ENCODE peak calls at places on chromosomes 4 and X, in five cellular contexts. N is A549, E is astrocyte, A is PC-3, U is H9. X is an unnamed sample. For H3K9me3, the result is how much of the 10 kb centered on the place peaks cover.

GRCh38 chr4:168868044-168868855 is 141.8 kb downstream of the CBR4 start:
- DNase-seq in N (no peak), E (peak), A (peak), U (no peak), X (peak)

GRCh38 chrX:42714981-42715688 is 62.8 kb downstream of the PPP1R2C start:
- DNase-seq in N (peak), E (peak), A (peak), U (peak), X (no peak)

GRCh38 chr4:89363786-89364185 is 56.2 kb upstream of the GPRIN3 start:
- DNase-seq in N (no peak), E (no peak), A (no peak), U (peak), X (no peak)

GRCh38 chr4:110620352-110621327 is 2.2 kb downstream of the PITX2 start:
- DNase-seq in N (no peak), E (peak), A (peak), U (peak), X (peak)

GRCh38 chrX:15016051-15016450 is 142.8 kb downstream of the MOSPD2 start:
- DNase-seq in N (no peak), E (peak), A (no peak), U (no peak), X (no peak)

GRCh38 chr4:145619639-145619996 is 433 bp downstream of the MMAA start:
- DNase-seq in N (peak), E (peak), A (peak), U (no peak), X (peak)

GRCh38 chrX:63746715-63747114 is 38.3 kb downstream of the ARHGEF9 start:
- DNase-seq in N (no peak), E (no peak), A (no peak), U (no peak), X (no peak)

GRCh38 chr4:164716901-164717300 is 37.0 kb upstream of the SMIM31 start:
- DNase-seq in N (peak), E (no peak), A (no peak), U (peak), X (no peak)

GRCh38 chr4:30396772-30397475 is 323.2 kb upstream of the PCDH7 start:
- DNase-seq in N (no peak), E (peak), A (peak), U (no peak), X (no peak)

GRCh38 chr4:184117662-184118199 is 99.9 kb downstream of the ENPP6 start:
- DNase-seq in N (no peak), E (no peak), A (no peak), U (no peak), X (no peak)

GRCh38 chr4:81698536-81698935 is 226.8 kb upstream of the RASGEF1B start:
- DNase-seq in N (no peak), E (no peak), A (no peak), U (no peak), X (no peak)

GRCh38 chrX:135087867-135088266 is 32.5 kb downstream of the ETDB start:
- DNase-seq in N (no peak), E (no peak), A (no peak), U (no peak), X (peak)

GRCh38 chrX:111041018-111041462 is 55.0 kb upstream of the PAK3 start:
- DNase-seq in N (peak), E (peak), A (peak), U (no peak), X (peak)

GRCh38 chrX:23513121-23513520 is 154.2 kb upstream of the PRDX4 start:
- DNase-seq in N (no peak), E (no peak), A (no peak), U (peak), X (no peak)

GRCh38 chr4:129384974-129385373 is 289.0 kb downstream of the C4orf33 start:
- DNase-seq in N (no peak), E (no peak), A (no peak), U (no peak), X (no peak)

GRCh38 chr4:32847466-32847865 is 2127.3 kb downstream of the PCDH7 start:
- DNase-seq in N (no peak), E (no peak), A (peak), U (no peak), X (no peak)

GRCh38 chr4:3346146-3346545 is 53.3 kb downstream of the RGS12 start:
- DNase-seq in N (peak), E (peak), A (peak), U (no peak), X (peak)

GRCh38 chr4:111800551-111800950 is 344.7 kb upstream of the FAM241A start:
- DNase-seq in N (no peak), E (no peak), A (no peak), U (no peak), X (no peak)

GRCh38 chr4:111793686-111794085 is 351.6 kb upstream of the FAM241A start:
- DNase-seq in N (no peak), E (no peak), A (no peak), U (no peak), X (no peak)

GRCh38 chr4:111802191-111802590 is 343.1 kb upstream of the FAM241A start:
- DNase-seq in N (no peak), E (no peak), A (no peak), U (no peak), X (no peak)

GRCh38 chr4:111797455-111798163 is 347.6 kb upstream of the FAM241A start:
- DNase-seq in N (no peak), E (no peak), A (no peak), U (no peak), X (no peak)

DNA sequence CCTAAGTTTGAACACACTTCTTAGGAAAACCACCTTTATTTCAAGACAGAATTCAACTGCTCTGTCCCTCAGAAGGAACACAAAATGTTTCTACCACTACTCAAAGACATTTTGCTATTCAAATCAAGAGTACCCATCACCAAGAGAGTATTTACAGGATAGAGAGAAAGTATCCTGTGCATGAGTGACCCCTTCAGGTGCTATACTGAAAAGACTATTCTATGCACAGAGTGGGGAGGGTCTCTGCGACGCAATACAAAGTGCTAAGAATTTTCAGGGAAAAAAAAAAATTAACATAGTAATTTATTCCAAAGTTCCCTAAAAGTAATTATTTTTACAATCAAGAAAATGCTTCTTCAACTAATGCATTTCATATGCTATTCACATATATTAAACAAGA is 346.4 kb upstream of the FAM241A start:
- DNase-seq in N (no peak), E (no peak), A (peak), U (no peak), X (no peak)
- TF ChIP-seq CTCF in N (no peak), E (no peak), A (peak), U (peak), X (no peak)

GRCh38 chr4:8907596-8908205 is 36.1 kb upstream of the HMX1 start:
- DNase-seq in N (no peak), E (no peak), A (no peak), U (peak), X (peak)
- H3K9me3 ChIP-seq in N (under half), E (under half), A (under half), U (under half), X (under half)

DNA sequence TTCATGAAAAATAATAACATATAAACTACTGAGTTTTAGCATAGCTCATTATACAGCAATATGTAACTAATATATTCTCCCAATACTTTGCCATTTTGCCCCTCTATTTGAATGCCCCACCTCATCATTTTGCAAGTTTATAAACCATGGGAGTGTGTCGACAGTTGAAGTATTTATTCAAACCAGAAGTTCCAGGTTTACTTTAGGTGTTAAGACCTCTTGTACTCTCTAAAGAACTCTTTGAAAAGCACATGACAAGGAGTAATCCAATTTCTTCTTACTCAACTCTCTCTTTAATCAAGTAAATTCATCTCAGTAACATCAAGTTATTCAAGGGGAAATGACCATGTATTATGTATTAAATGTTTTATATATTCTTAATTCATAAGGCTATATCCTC is 240.7 kb downstream of the COX18 start:
- DNase-seq in N (no peak), E (no peak), A (no peak), U (no peak), X (no peak)
- H3K4me2 ChIP-seq in N (no peak), E (no peak), A (no peak), U (no peak), X (no peak)

GRCh38 chrX:151488677-151489076 is 74.8 kb upstream of the PASD1 start:
- DNase-seq in N (peak), E (no peak), A (no peak), U (peak), X (no peak)
- TF ChIP-seq CTCF in N (no peak), E (no peak), A (peak), U (peak), X (no peak)

GRCh38 chr4:453267-453666 is 45.7 kb downstream of the ZNF721 start:
- DNase-seq in N (no peak), E (no peak), A (no peak), U (no peak), X (no peak)
- H3K9me3 ChIP-seq in N (half or more), E (half or more), A (half or more), U (half or more), X (half or more)

DNA sequence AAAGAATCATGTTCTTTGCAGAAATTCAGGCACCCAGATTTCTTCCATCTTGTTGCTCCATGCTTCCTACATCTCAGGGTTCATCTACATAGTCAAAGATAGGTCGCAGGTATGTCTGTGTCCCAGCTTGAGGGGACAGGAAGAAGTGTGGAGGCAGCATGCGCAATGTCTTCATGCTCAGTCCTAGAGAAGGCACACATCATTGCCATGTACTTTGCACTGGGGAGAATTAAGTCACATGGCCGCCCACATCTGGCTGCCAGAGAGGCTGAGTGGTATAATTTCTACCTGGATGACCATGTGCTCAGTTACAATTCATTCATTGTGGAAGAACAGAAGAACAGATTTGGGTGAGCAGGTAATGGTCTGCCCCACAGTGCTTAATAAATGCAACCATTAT is 54.1 kb downstream of the GAB1 start:
- DNase-seq in N (no peak), E (no peak), A (no peak), U (no peak), X (no peak)
- H3K4me2 ChIP-seq in N (no peak), E (no peak), A (no peak), U (no peak), X (no peak)

X was measured in osteoblast.